ENCODE peak calls at places on chromosomes 16 and 17, in eight cellular contexts. One of them, this sample, is unnamed.

GRCh38 chr17:13538841-13539411 is 62.8 kb downstream of the HS3ST3A1 start:
- DNase-seq in body of pancreas: no peak
- DNase-seq in heart left ventricle: no peak
- DNase-seq in prostate gland: no peak
- DNase-seq in A549: no peak
- DNase-seq in right lobe of liver: no peak
- DNase-seq in IMR-90: no peak
- DNase-seq in lower leg skin: no peak
- DNase-seq in this sample: no peak

GRCh38 chr17:44587339-44587738 is 30.1 kb downstream of the FZD2 start:
- DNase-seq in body of pancreas: peak
- DNase-seq in heart left ventricle: peak
- DNase-seq in prostate gland: no peak
- DNase-seq in A549: peak
- DNase-seq in right lobe of liver: no peak
- DNase-seq in IMR-90: peak
- DNase-seq in lower leg skin: no peak
- DNase-seq in this sample: no peak

GRCh38 chr17:10050597-10051101 is 145.6 kb upstream of the RCVRN start:
- DNase-seq in body of pancreas: no peak
- DNase-seq in heart left ventricle: peak
- DNase-seq in prostate gland: no peak
- DNase-seq in A549: no peak
- DNase-seq in right lobe of liver: no peak
- DNase-seq in IMR-90: peak
- DNase-seq in lower leg skin: no peak
- DNase-seq in this sample: no peak

GRCh38 chr16:54210437-54211081 is 76.0 kb downstream of the IRX3 start:
- DNase-seq in body of pancreas: no peak
- DNase-seq in heart left ventricle: no peak
- DNase-seq in prostate gland: no peak
- DNase-seq in A549: no peak
- DNase-seq in right lobe of liver: no peak
- DNase-seq in IMR-90: no peak
- DNase-seq in lower leg skin: peak
- DNase-seq in this sample: no peak

GRCh38 chr17:75729351-75729750 is 8.1 kb downstream of the ITGB4 start:
- DNase-seq in body of pancreas: no peak
- DNase-seq in heart left ventricle: no peak
- DNase-seq in prostate gland: no peak
- DNase-seq in A549: no peak
- DNase-seq in right lobe of liver: no peak
- DNase-seq in IMR-90: no peak
- DNase-seq in lower leg skin: no peak
- DNase-seq in this sample: no peak

GRCh38 chr16:35447010-35447558 is 1987.7 kb downstream of the TP53TG3F start:
- DNase-seq in body of pancreas: no peak
- DNase-seq in heart left ventricle: no peak
- DNase-seq in prostate gland: no peak
- DNase-seq in A549: no peak
- DNase-seq in right lobe of liver: no peak
- DNase-seq in IMR-90: no peak
- DNase-seq in lower leg skin: no peak
- DNase-seq in this sample: no peak

GRCh38 chr16:15691046-15691445 is 41.0 kb downstream of the NDE1 start:
- DNase-seq in body of pancreas: no peak
- DNase-seq in heart left ventricle: no peak
- DNase-seq in prostate gland: no peak
- DNase-seq in A549: no peak
- DNase-seq in right lobe of liver: no peak
- DNase-seq in IMR-90: no peak
- DNase-seq in lower leg skin: no peak
- DNase-seq in this sample: no peak

GRCh38 chr17:51085150-51085805 is 35.4 kb downstream of the SPAG9 start:
- DNase-seq in body of pancreas: no peak
- DNase-seq in heart left ventricle: no peak
- DNase-seq in prostate gland: no peak
- DNase-seq in A549: no peak
- DNase-seq in right lobe of liver: no peak
- DNase-seq in IMR-90: peak
- DNase-seq in lower leg skin: no peak
- DNase-seq in this sample: no peak

GRCh38 chr16:3878610-3879009 is 1.9 kb downstream of the CREBBP start:
- DNase-seq in body of pancreas: no peak
- DNase-seq in heart left ventricle: no peak
- DNase-seq in prostate gland: no peak
- DNase-seq in A549: no peak
- DNase-seq in right lobe of liver: no peak
- DNase-seq in IMR-90: peak
- DNase-seq in lower leg skin: no peak
- DNase-seq in this sample: no peak

GRCh38 chr16:70790815-70791214 is 10.1 kb downstream of the VAC14 start:
- DNase-seq in body of pancreas: no peak
- DNase-seq in heart left ventricle: no peak
- DNase-seq in prostate gland: no peak
- DNase-seq in A549: no peak
- DNase-seq in right lobe of liver: peak
- DNase-seq in IMR-90: no peak
- DNase-seq in lower leg skin: no peak
- DNase-seq in this sample: no peak

GRCh38 chr17:36498155-36498554 is 11.7 kb downstream of the ZNHIT3 start:
- DNase-seq in body of pancreas: no peak
- DNase-seq in heart left ventricle: no peak
- DNase-seq in prostate gland: no peak
- DNase-seq in A549: no peak
- DNase-seq in right lobe of liver: no peak
- DNase-seq in IMR-90: no peak
- DNase-seq in lower leg skin: no peak
- DNase-seq in this sample: peak

GRCh38 chr17:78257810-78258322 is 26.4 kb downstream of the TMEM235 start:
- DNase-seq in body of pancreas: no peak
- DNase-seq in heart left ventricle: peak
- DNase-seq in prostate gland: no peak
- DNase-seq in A549: no peak
- DNase-seq in right lobe of liver: peak
- DNase-seq in IMR-90: peak
- DNase-seq in lower leg skin: no peak
- DNase-seq in this sample: no peak

GRCh38 chr17:16428098-16428882 is 12.9 kb downstream of the TRPV2 start:
- DNase-seq in body of pancreas: peak
- DNase-seq in heart left ventricle: peak
- DNase-seq in prostate gland: no peak
- DNase-seq in A549: peak
- DNase-seq in right lobe of liver: peak
- DNase-seq in IMR-90: peak
- DNase-seq in lower leg skin: no peak
- DNase-seq in this sample: no peak

GRCh38 chr16:85571563-85571812 is 41.6 kb upstream of the GSE1 start:
- DNase-seq in body of pancreas: no peak
- DNase-seq in heart left ventricle: no peak
- DNase-seq in prostate gland: no peak
- DNase-seq in A549: no peak
- DNase-seq in right lobe of liver: no peak
- DNase-seq in IMR-90: no peak
- DNase-seq in lower leg skin: no peak
- DNase-seq in this sample: no peak

GRCh38 chr17:20174588-20175265 is 165.6 kb downstream of the SPECC1 start:
- DNase-seq in body of pancreas: no peak
- DNase-seq in heart left ventricle: no peak
- DNase-seq in prostate gland: no peak
- DNase-seq in A549: no peak
- DNase-seq in right lobe of liver: no peak
- DNase-seq in IMR-90: peak
- DNase-seq in lower leg skin: no peak
- DNase-seq in this sample: no peak

GRCh38 chr16:48834576-48834975 is 224.6 kb upstream of the N4BP1 start:
- DNase-seq in body of pancreas: no peak
- DNase-seq in heart left ventricle: no peak
- DNase-seq in prostate gland: no peak
- DNase-seq in A549: no peak
- DNase-seq in right lobe of liver: no peak
- DNase-seq in IMR-90: no peak
- DNase-seq in lower leg skin: no peak
- DNase-seq in this sample: no peak

GRCh38 chr16:55912022-55912421 is 36.8 kb upstream of the CES5A start:
- DNase-seq in body of pancreas: peak
- DNase-seq in heart left ventricle: peak
- DNase-seq in prostate gland: no peak
- DNase-seq in A549: no peak
- DNase-seq in right lobe of liver: no peak
- DNase-seq in IMR-90: no peak
- DNase-seq in lower leg skin: no peak
- DNase-seq in this sample: no peak

GRCh38 chr17:43389022-43389947 is 9.5 kb upstream of the ARL4D start:
- DNase-seq in body of pancreas: peak
- DNase-seq in heart left ventricle: peak
- DNase-seq in prostate gland: peak
- DNase-seq in A549: peak
- DNase-seq in right lobe of liver: peak
- DNase-seq in IMR-90: peak
- DNase-seq in lower leg skin: peak
- DNase-seq in this sample: peak

GRCh38 chr17:67582632-67583230 is 135.0 kb upstream of the NOL11 start:
- DNase-seq in body of pancreas: peak
- DNase-seq in heart left ventricle: no peak
- DNase-seq in prostate gland: peak
- DNase-seq in A549: no peak
- DNase-seq in right lobe of liver: no peak
- DNase-seq in IMR-90: peak
- DNase-seq in lower leg skin: no peak
- DNase-seq in this sample: no peak

GRCh38 chr16:80705596-80705995 is 98.8 kb downstream of the CDYL2 start:
- DNase-seq in body of pancreas: no peak
- DNase-seq in heart left ventricle: no peak
- DNase-seq in prostate gland: peak
- DNase-seq in A549: no peak
- DNase-seq in right lobe of liver: no peak
- DNase-seq in IMR-90: no peak
- DNase-seq in lower leg skin: no peak
- DNase-seq in this sample: no peak

GRCh38 chr16:30985401-30986128 is 558 bp downstream of the HSD3B7 start:
- DNase-seq in body of pancreas: peak
- DNase-seq in heart left ventricle: peak
- DNase-seq in prostate gland: peak
- DNase-seq in A549: peak
- DNase-seq in right lobe of liver: peak
- DNase-seq in IMR-90: no peak
- DNase-seq in lower leg skin: peak
- DNase-seq in this sample: peak

GRCh38 chr16:76756951-76757350 is 434.0 kb upstream of the MON1B start:
- DNase-seq in body of pancreas: no peak
- DNase-seq in heart left ventricle: no peak
- DNase-seq in prostate gland: no peak
- DNase-seq in A549: no peak
- DNase-seq in right lobe of liver: no peak
- DNase-seq in IMR-90: no peak
- DNase-seq in lower leg skin: no peak
- DNase-seq in this sample: no peak

GRCh38 chr17:19539841-19540311 is 6.2 kb downstream of the SLC47A1 start:
- DNase-seq in body of pancreas: no peak
- DNase-seq in heart left ventricle: no peak
- DNase-seq in prostate gland: no peak
- DNase-seq in A549: no peak
- DNase-seq in right lobe of liver: peak
- DNase-seq in IMR-90: no peak
- DNase-seq in lower leg skin: no peak
- DNase-seq in this sample: no peak

GRCh38 chr17:47063475-47063874 is 84.4 kb upstream of the RPRML start:
- DNase-seq in body of pancreas: no peak
- DNase-seq in heart left ventricle: no peak
- DNase-seq in prostate gland: no peak
- DNase-seq in A549: no peak
- DNase-seq in right lobe of liver: no peak
- DNase-seq in IMR-90: no peak
- DNase-seq in lower leg skin: no peak
- DNase-seq in this sample: no peak

GRCh38 chr17:47066095-47066494 is 87.0 kb upstream of the RPRML start:
- DNase-seq in body of pancreas: no peak
- DNase-seq in heart left ventricle: no peak
- DNase-seq in prostate gland: no peak
- DNase-seq in A549: peak
- DNase-seq in right lobe of liver: no peak
- DNase-seq in IMR-90: no peak
- DNase-seq in lower leg skin: no peak
- DNase-seq in this sample: no peak

GRCh38 chr17:47072881-47073280 is 93.8 kb upstream of the RPRML start:
- DNase-seq in body of pancreas: no peak
- DNase-seq in heart left ventricle: no peak
- DNase-seq in prostate gland: no peak
- DNase-seq in A549: no peak
- DNase-seq in right lobe of liver: no peak
- DNase-seq in IMR-90: peak
- DNase-seq in lower leg skin: no peak
- DNase-seq in this sample: no peak

GRCh38 chr17:47064684-47065083 is 85.6 kb upstream of the RPRML start:
- DNase-seq in body of pancreas: no peak
- DNase-seq in heart left ventricle: no peak
- DNase-seq in prostate gland: no peak
- DNase-seq in A549: no peak
- DNase-seq in right lobe of liver: no peak
- DNase-seq in IMR-90: no peak
- DNase-seq in lower leg skin: no peak
- DNase-seq in this sample: no peak

GRCh38 chr17:47066841-47067682 is 88.0 kb upstream of the RPRML start:
- DNase-seq in body of pancreas: peak
- DNase-seq in heart left ventricle: peak
- DNase-seq in prostate gland: peak
- DNase-seq in A549: peak
- DNase-seq in right lobe of liver: peak
- DNase-seq in IMR-90: peak
- DNase-seq in lower leg skin: peak
- DNase-seq in this sample: peak
- TF ChIP-seq CTCF in body of pancreas: peak
- TF ChIP-seq CTCF in heart left ventricle: peak
- TF ChIP-seq CTCF in prostate gland: no peak
- TF ChIP-seq CTCF in A549: no peak
- TF ChIP-seq CTCF in right lobe of liver: no peak
- TF ChIP-seq CTCF in IMR-90: peak
- TF ChIP-seq CTCF in lower leg skin: no peak
- TF ChIP-seq CTCF in this sample: peak

GRCh38 chr17:17816240-17816814 is 20.5 kb downstream of the SREBF1 start:
- DNase-seq in body of pancreas: no peak
- DNase-seq in heart left ventricle: no peak
- DNase-seq in prostate gland: no peak
- DNase-seq in A549: no peak
- DNase-seq in right lobe of liver: no peak
- DNase-seq in IMR-90: no peak
- DNase-seq in lower leg skin: no peak
- DNase-seq in this sample: no peak
- TF ChIP-seq POLR2A in body of pancreas: no peak
- TF ChIP-seq POLR2A in heart left ventricle: no peak
- TF ChIP-seq POLR2A in prostate gland: no peak
- TF ChIP-seq POLR2A in A549: no peak
- TF ChIP-seq POLR2A in right lobe of liver: no peak
- TF ChIP-seq POLR2A in IMR-90: peak
- TF ChIP-seq POLR2A in lower leg skin: no peak
- TF ChIP-seq POLR2A in this sample: no peak

GRCh38 chr17:82636626-82637598 is 11.3 kb downstream of the WDR45B start:
- DNase-seq in body of pancreas: peak
- DNase-seq in heart left ventricle: no peak
- DNase-seq in prostate gland: peak
- DNase-seq in A549: no peak
- DNase-seq in right lobe of liver: no peak
- DNase-seq in IMR-90: no peak
- DNase-seq in lower leg skin: no peak
- DNase-seq in this sample: no peak
- H3K4me3 ChIP-seq in body of pancreas: no peak
- H3K4me3 ChIP-seq in heart left ventricle: no peak
- H3K4me3 ChIP-seq in prostate gland: no peak
- H3K4me3 ChIP-seq in A549: no peak
- H3K4me3 ChIP-seq in right lobe of liver: no peak
- H3K4me3 ChIP-seq in IMR-90: no peak
- H3K4me3 ChIP-seq in lower leg skin: no peak
- H3K4me3 ChIP-seq in this sample: no peak

GRCh38 chr17:56478836-56479447 is 114.6 kb upstream of the NOG start:
- DNase-seq in body of pancreas: no peak
- DNase-seq in heart left ventricle: no peak
- DNase-seq in prostate gland: no peak
- DNase-seq in A549: peak
- DNase-seq in right lobe of liver: no peak
- DNase-seq in IMR-90: peak
- DNase-seq in lower leg skin: no peak
- DNase-seq in this sample: no peak
- TF ChIP-seq CTCF in body of pancreas: peak
- TF ChIP-seq CTCF in heart left ventricle: peak
- TF ChIP-seq CTCF in prostate gland: peak
- TF ChIP-seq CTCF in A549: peak
- TF ChIP-seq CTCF in right lobe of liver: peak
- TF ChIP-seq CTCF in IMR-90: peak
- TF ChIP-seq CTCF in lower leg skin: no peak
- TF ChIP-seq CTCF in this sample: no peak

This sample was measured in suprapubic skin.